ENCODE peak calls at places on chromosome 14, in eight cellular contexts. V is body of pancreas; S is AG08395; G is head of caudate nucleus; F is keratinocyte; B is T-helper 2 cell; P is CD8-positive, alpha-beta T cell; Y is NCI-H510A. L is an unnamed sample.

GRCh38 chr14:50677527-50678063 is 9.5 kb upstream of the SAV1 start:
- DNase-seq in Y (no peak), P (no peak), B (no peak), S (peak), G (no peak), F (no peak), V (no peak), L (no peak)

GRCh38 chr14:104094709-104095425 is 9.4 kb downstream of the ASPG start:
- DNase-seq in B (peak), Y (no peak), G (peak), S (peak), V (peak), F (no peak), P (peak), L (peak)

GRCh38 chr14:72516936-72517408 is 376.9 kb downstream of the DPF3 start:
- DNase-seq in P (peak), G (peak), S (peak), B (peak), V (peak), Y (no peak), F (peak), L (peak)

GRCh38 chr14:96363751-96364336 is 518 bp downstream of the GSKIP start:
- DNase-seq in F (no peak), B (peak), S (peak), V (peak), Y (peak), P (peak), G (peak), L (peak)

GRCh38 chr14:100449225-100449987 is 126.3 kb downstream of the SLC25A47 start:
- DNase-seq in G (no peak), B (no peak), F (no peak), P (no peak), Y (no peak), V (no peak), S (no peak), L (no peak)

GRCh38 chr14:58805605-58806358 is 168.0 kb downstream of the DACT1 start:
- DNase-seq in S (no peak), G (no peak), Y (no peak), B (no peak), P (no peak), V (no peak), F (no peak), L (no peak)

GRCh38 chr14:53217283-53217994 is 64.3 kb upstream of the DDHD1 start:
- DNase-seq in P (peak), G (peak), B (peak), Y (peak), F (no peak), V (peak), S (peak), L (peak)

GRCh38 chr14:23938823-23939222 is 14.7 kb upstream of the DHRS4 start:
- DNase-seq in V (no peak), Y (no peak), F (no peak), P (no peak), B (no peak), G (no peak), S (no peak), L (no peak)

GRCh38 chr14:28766505-28767238 is at the start of gene FOXG1:
- DNase-seq in F (no peak), G (peak), Y (peak), V (no peak), B (no peak), S (no peak), P (no peak), L (no peak)

GRCh38 chr14:54537651-54538050 is 27.9 kb downstream of the CGRRF1 start:
- DNase-seq in P (no peak), F (no peak), B (no peak), G (no peak), Y (no peak), S (no peak), V (no peak), L (no peak)